ENCODE peak calls at places on chromosomes 2 and 18, in nine cellular contexts. L, A, F, H, Q, C, Z, P and O are unnamed samples.

GRCh38 chr2:127228102-127228501 is 8.0 kb upstream of the CYP27C1 start:
- DNase-seq in Q (no peak), A (peak; percentile 45), L (no peak), F (no peak), H (no peak), Z (no peak), C (no peak), P (no peak), O (no peak)

GRCh38 chr2:6412533-6413085 is 453.1 kb downstream of the CMPK2 start:
- DNase-seq in A (peak; percentile 23), Z (no peak), Q (no peak), P (no peak), F (no peak), H (no peak), C (no peak), L (no peak), O (no peak)

GRCh38 chr18:48973731-48974130 is 23.0 kb upstream of the SMAD7 start:
- DNase-seq in A (no peak), Q (no peak), L (no peak), P (no peak), H (no peak), F (no peak), Z (no peak), C (no peak), O (no peak)

GRCh38 chr2:134122610-134123009 is 131.3 kb upstream of the MGAT5 start:
- DNase-seq in Q (no peak), A (no peak), F (no peak), Z (no peak), H (no peak), C (no peak), L (no peak), P (no peak), O (no peak)

GRCh38 chr2:236179653-236180500 is 11.7 kb upstream of the GBX2 start:
- DNase-seq in F (no peak), Z (no peak), P (no peak), Q (no peak), A (no peak), L (peak; percentile 81), H (no peak), C (no peak), O (no peak)

GRCh38 chr2:61707984-61708852 is 145.6 kb downstream of the FAM161A start:
- DNase-seq in Q (peak; percentile 15), H (peak; percentile 88), P (no peak), A (peak; percentile 31), F (no peak), Z (no peak), L (peak; percentile 24), C (no peak), O (no peak)

GRCh38 chr18:45324489-45325111 is 290.7 kb upstream of the SLC14A2 start:
- DNase-seq in Z (no peak), P (no peak), C (no peak), H (peak; percentile 63), Q (no peak), F (no peak), A (peak; percentile 95), L (peak; percentile 22), O (no peak)

GRCh38 chr2:205680067-205680466 is 2.2 kb upstream of the NRP2 start:
- DNase-seq in L (peak; percentile 43), Q (no peak), P (no peak), F (peak; percentile 60), C (peak; percentile 23), A (peak; percentile 91), H (peak; percentile 84), Z (no peak), O (peak; percentile 89)

GRCh38 chr2:10038716-10039115 is 4.6 kb upstream of the KLF11 start:
- DNase-seq in A (peak; percentile 18), H (no peak), Q (no peak), F (no peak), Z (no peak), P (no peak), L (no peak), C (no peak), O (no peak)

GRCh38 chr18:36114251-36114650 is 14.9 kb downstream of the SLC39A6 start:
- DNase-seq in H (no peak), L (no peak), F (no peak), C (no peak), P (no peak), A (no peak), Q (no peak), Z (no peak), O (no peak)

GRCh38 chr18:67504739-67505138 is 11.8 kb downstream of the DSEL start:
- DNase-seq in C (no peak), H (no peak), F (no peak), L (no peak), Z (no peak), P (no peak), Q (no peak), A (no peak), O (no peak)

GRCh38 chr2:240918258-240919091 is 12.3 kb downstream of the CROCC2 start:
- DNase-seq in Q (no peak), P (peak; percentile 3), F (no peak), Z (no peak), H (no peak), A (no peak), L (no peak), C (no peak), O (no peak)

GRCh38 chr2:26463252-26464207 is 14.4 kb downstream of the OTOF start:
- DNase-seq in F (no peak), Q (no peak), A (no peak), L (no peak), Z (no peak), P (no peak), H (no peak), C (no peak), O (no peak)

GRCh38 chr18:44777429-44778192 is 96.9 kb downstream of the SETBP1 start:
- DNase-seq in A (no peak), Z (no peak), L (no peak), H (no peak), C (no peak), Q (peak; percentile 25), F (no peak), P (no peak), O (no peak)